ENCODE peak calls at places on chromosomes 13 and 19, in nine cellular contexts. U is NCI-H2081; M is Daoy; Q is AG04450; T is smooth muscle cell of the brain vasculature; V is natural killer cell treated with Interleukin-12 subunit alpha and Interleukin-12 subunit beta and Interleukin-15 and Interleukin-18, amount 100 ng/mL, for 72 hours; P is NCI-H1436; G is NCI-H2171; W is AG09319. F is an unnamed sample.

GRCh38 chr13:48317511-48317981 is 14.0 kb downstream of the RB1 start:
- DNase-seq in G (no peak), V (no peak), P (no peak), M (no peak), W (no peak), U (no peak), T (no peak), Q (no peak), F (no peak)

GRCh38 chr13:22848539-22849052 is 332.2 kb upstream of the SGCG start:
- DNase-seq in Q (no peak), M (peak), U (no peak), T (no peak), P (no peak), G (no peak), V (no peak), W (no peak), F (no peak)

GRCh38 chr19:13839938-13840750 is 36.8 kb upstream of the NANOS3 start:
- DNase-seq in T (no peak), P (no peak), Q (no peak), V (peak), U (no peak), G (no peak), W (no peak), M (peak), F (peak)

GRCh38 chr19:2248136-2249009 is 750 bp upstream of the AMH start:
- DNase-seq in T (no peak), V (no peak), G (no peak), M (no peak), W (no peak), U (peak), P (no peak), Q (no peak), F (no peak)

GRCh38 chr19:869245-870177 is 10.0 kb downstream of the CFD start:
- DNase-seq in M (peak), Q (peak), G (no peak), P (no peak), V (no peak), U (no peak), W (peak), T (peak), F (peak)

GRCh38 chr13:46295531-46296464 is 84.1 kb downstream of the LRRC63 start:
- DNase-seq in M (no peak), T (peak), W (peak), P (no peak), G (no peak), U (no peak), Q (peak), V (peak), F (peak)

GRCh38 chr19:19554074-19555023 is 16.3 kb downstream of the CILP2 start:
- DNase-seq in T (no peak), U (no peak), W (no peak), M (peak), P (peak), V (peak), Q (no peak), G (no peak), F (no peak)

GRCh38 chr19:40594657-40595077 is 6.5 kb upstream of the LTBP4 start:
- DNase-seq in V (no peak), P (no peak), U (no peak), Q (no peak), G (no peak), M (peak), W (no peak), T (no peak), F (no peak)

GRCh38 chr13:60012503-60012902 is 151.2 kb downstream of the DIAPH3 start:
- DNase-seq in P (no peak), T (no peak), U (no peak), W (no peak), G (no peak), V (no peak), M (no peak), Q (no peak), F (no peak)

GRCh38 chr13:111909971-111910671 is 156.8 kb upstream of the SOX1 start:
- DNase-seq in T (no peak), U (no peak), G (no peak), W (no peak), V (no peak), M (no peak), P (no peak), Q (no peak), F (no peak)

GRCh38 chr19:15551183-15552004 is 43.1 kb downstream of the CYP4F22 start:
- DNase-seq in U (no peak), Q (no peak), W (no peak), M (peak), T (no peak), V (peak), P (peak), G (no peak), F (no peak)

GRCh38 chr13:94239135-94239534 is 240.3 kb downstream of the DCT start:
- DNase-seq in V (no peak), G (no peak), W (no peak), Q (peak), M (peak), P (no peak), U (no peak), T (no peak), F (no peak)

GRCh38 chr19:40578442-40578908 is 1.8 kb downstream of the SHKBP1 start:
- DNase-seq in W (no peak), M (no peak), V (no peak), Q (no peak), U (no peak), G (no peak), T (no peak), P (peak), F (no peak)

GRCh38 chr13:72259528-72259927 is 392.5 kb upstream of the DACH1 start:
- DNase-seq in U (no peak), T (no peak), V (no peak), W (no peak), G (no peak), P (no peak), M (no peak), Q (no peak), F (no peak)

GRCh38 chr13:24931450-24932217 is 164.3 kb upstream of the PABPC3 start:
- DNase-seq in G (no peak), W (no peak), M (no peak), T (no peak), Q (no peak), P (no peak), U (no peak), V (no peak), F (no peak)

GRCh38 chr13:100273138-100273537 is 184.2 kb downstream of the PCCA start:
- DNase-seq in G (no peak), U (no peak), W (no peak), M (no peak), V (no peak), T (no peak), P (no peak), Q (no peak), F (no peak)

GRCh38 chr19:19418548-19419260 is 13.2 kb downstream of the GATAD2A start:
- DNase-seq in G (no peak), M (no peak), P (no peak), T (no peak), Q (no peak), U (no peak), V (no peak), W (no peak), F (no peak)

GRCh38 chr13:85828094-85828684 is 29.0 kb upstream of the SLITRK6 start:
- DNase-seq in V (no peak), T (peak), W (no peak), Q (peak), U (peak), M (peak), P (peak), G (no peak), F (no peak)

GRCh38 chr19:5900976-5901375 is 2.6 kb downstream of the NDUFA11 start:
- DNase-seq in U (no peak), Q (no peak), G (no peak), V (no peak), P (no peak), W (no peak), M (no peak), T (no peak), F (no peak)

GRCh38 chr13:29733069-29733700 is 117.2 kb downstream of the UBL3 start:
- DNase-seq in Q (no peak), G (no peak), V (no peak), P (no peak), M (peak), W (no peak), U (no peak), T (no peak), F (no peak)

GRCh38 chr19:10517760-10518443 is 655 bp upstream of the S1PR5 start:
- DNase-seq in P (peak), U (peak), V (peak), W (no peak), Q (no peak), T (no peak), G (peak), M (peak), F (no peak)

F was measured in amniotic stem cell.